ENCODE peak calls at places on chromosomes 2 and 18, in nine cellular contexts. X is thyroid gland, I is gastrocnemius medialis, O is esophagus squamous epithelium, V is ovary, F is heart left ventricle, J is right lobe of liver, Z is Peyer's patch, M is A549. K is an unnamed sample.

GRCh38 chr2:69026026-69026425 is 13.0 kb downstream of the ANTXR1 start:
- DNase-seq in F (peak; percentile 34), I (no peak), J (no peak), X (peak; percentile 32), Z (no peak), V (no peak), O (no peak), M (no peak), K (no peak)

GRCh38 chr2:155546715-155547555 is 785.6 kb downstream of the NR4A2 start:
- DNase-seq in I (no peak), O (no peak), F (no peak), V (no peak), Z (no peak), J (no peak), M (no peak), X (no peak), K (no peak)

GRCh38 chr2:32591669-32592463 is 36.0 kb upstream of the TTC27 start:
- DNase-seq in V (no peak), J (no peak), I (no peak), F (no peak), X (no peak), Z (no peak), O (no peak), M (no peak), K (no peak)

GRCh38 chr2:128306081-128306930 is 12.4 kb downstream of the HS6ST1 start:
- DNase-seq in O (no peak), V (peak; percentile 81), X (no peak), I (peak; percentile 23), M (peak; percentile 84), J (peak; percentile 68), Z (peak; percentile 61), F (no peak), K (no peak)

GRCh38 chr2:223219872-223220621 is 168.1 kb downstream of the KCNE4 start:
- DNase-seq in F (no peak), X (no peak), V (no peak), M (no peak), O (no peak), J (no peak), Z (no peak), I (no peak), K (no peak)

GRCh38 chr18:37563810-37564511 is 1.6 kb downstream of the CELF4 start:
- DNase-seq in Z (no peak), F (no peak), O (no peak), J (no peak), V (no peak), X (no peak), M (no peak), I (no peak), K (no peak)

GRCh38 chr2:78940998-78941397 is 84.5 kb upstream of the REG3G start:
- DNase-seq in F (no peak), I (no peak), O (no peak), V (no peak), X (no peak), M (no peak), J (no peak), Z (no peak), K (no peak)

GRCh38 chr2:181438298-181438697 is 18.9 kb upstream of the ITGA4 start:
- DNase-seq in J (no peak), F (no peak), Z (no peak), M (no peak), X (no peak), I (no peak), V (no peak), O (no peak), K (no peak)

GRCh38 chr18:73407506-73407905 is 539.7 kb upstream of the NETO1 start:
- DNase-seq in O (no peak), J (no peak), X (no peak), Z (no peak), I (no peak), V (no peak), M (no peak), F (no peak), K (no peak)

GRCh38 chr2:152055366-152056108 is 43.3 kb downstream of the CACNB4 start:
- DNase-seq in Z (no peak), M (no peak), X (no peak), J (no peak), V (no peak), F (no peak), O (no peak), I (no peak), K (no peak)

GRCh38 chr2:196783431-196784094 is 15.9 kb downstream of the GTF3C3 start:
- DNase-seq in V (no peak), Z (no peak), I (no peak), X (no peak), O (no peak), M (no peak), F (no peak), J (no peak), K (no peak)

GRCh38 chr18:79365701-79366100 is 30.0 kb upstream of the NFATC1 start:
- DNase-seq in J (no peak), I (no peak), Z (no peak), F (no peak), M (no peak), V (no peak), O (no peak), X (no peak), K (no peak)

GRCh38 chr18:45110577-45111506 is 430.2 kb downstream of the SETBP1 start:
- DNase-seq in Z (no peak), O (no peak), X (peak; percentile 6), V (no peak), M (no peak), J (no peak), F (peak; percentile 29), I (peak; percentile 40), K (no peak)

GRCh38 chr2:61853086-61853847 is 593 bp downstream of the FAM161A start:
- DNase-seq in F (peak; percentile 76), I (no peak), V (peak; percentile 34), M (peak; percentile 79), J (peak; percentile 83), O (no peak), Z (no peak), X (peak; percentile 78), K (peak; percentile 81)

GRCh38 chr2:63594622-63595021 is 5.9 kb downstream of the MDH1 start:
- DNase-seq in X (no peak), V (no peak), J (no peak), F (no peak), I (no peak), M (no peak), O (no peak), Z (no peak), K (no peak)

GRCh38 chr18:22163432-22163831 is 6.0 kb upstream of the GATA6 start:
- DNase-seq in O (no peak), M (no peak), F (no peak), X (no peak), V (no peak), I (no peak), J (no peak), Z (no peak), K (peak; percentile 65)

GRCh38 chr18:22165049-22165602 is 4.3 kb upstream of the GATA6 start:
- DNase-seq in Z (peak; percentile 60), F (no peak), O (no peak), V (peak; percentile 48), M (no peak), J (no peak), X (no peak), I (no peak), K (peak; percentile 85)

GRCh38 chr18:22165603-22166069 is 3.8 kb upstream of the GATA6 start:
- DNase-seq in X (no peak), I (no peak), O (no peak), J (no peak), M (no peak), Z (peak; percentile 56), F (no peak), V (peak; percentile 49), K (no peak)

GRCh38 chr18:22166070-22166972 is 3.1 kb upstream of the GATA6 start:
- DNase-seq in J (peak; percentile 69), X (no peak), I (no peak), O (no peak), Z (peak; percentile 78), F (peak; percentile 69), V (peak; percentile 83), M (peak; percentile 6), K (peak; percentile 68)

GRCh38 chr18:22164337-22165048 is 4.9 kb upstream of the GATA6 start:
- DNase-seq in Z (peak; percentile 71), F (no peak), V (peak; percentile 44), M (no peak), I (no peak), X (no peak), O (no peak), J (no peak), K (no peak)
- H3K4me3 ChIP-seq in Z (peak overlapping the region; percentile 87), F (peak overlapping the region; percentile 99), V (peak overlapping the region; percentile 98), M (no peak overlapping the region), I (no peak overlapping the region), X (no peak overlapping the region), O (no peak overlapping the region), J (peak overlapping the region; percentile 34), K (no peak overlapping the region)

GRCh38 chr2:43168016-43168369 is 58.4 kb downstream of the ZFP36L2 start:
- DNase-seq in O (no peak), Z (no peak), V (no peak), X (no peak), F (no peak), J (no peak), M (no peak), I (no peak), K (no peak)
- H3K27ac ChIP-seq in O (peak overlapping the region; percentile 91), Z (peak overlapping the region; percentile 97), V (no peak overlapping the region), X (no peak overlapping the region), F (no peak overlapping the region), J (no peak overlapping the region), M (peak overlapping the region; percentile 82), I (peak overlapping the region; percentile 53), K (peak overlapping the region; percentile 85)

GRCh38 chr2:218671077-218671653 is 637 bp downstream of the RNF25 start:
- DNase-seq in F (no peak), Z (no peak), I (no peak), O (no peak), X (no peak), V (no peak), J (no peak), M (peak; percentile 16), K (no peak)

GRCh38 chr2:218671654-218672566 is at the start of the genes RNF25 and STK36:
- DNase-seq in I (peak; percentile 75), M (peak; percentile 88), J (peak; percentile 84), O (peak; percentile 25), X (peak; percentile 87), V (peak; percentile 84), Z (peak; percentile 84), F (peak; percentile 87), K (peak; percentile 88)
- TF ChIP-seq POLR2A in I (peak; percentile 79), M (peak; percentile 88), J (peak; percentile 52), O (no peak), X (no peak), V (peak; percentile 61), Z (peak; percentile 56), F (no peak), K (peak; percentile 51)

GRCh38 chr2:18410543-18410942 is 149.9 kb downstream of the RDH14 start:
- DNase-seq in O (no peak), X (no peak), V (no peak), Z (no peak), I (no peak), J (no peak), M (no peak), F (no peak), K (no peak)

GRCh38 chr2:18411571-18411970 is 148.9 kb downstream of the RDH14 start:
- DNase-seq in V (no peak), F (no peak), J (no peak), M (no peak), X (no peak), O (no peak), I (no peak), Z (no peak), K (no peak)

GRCh38 chr2:18413794-18414396 is 146.6 kb downstream of the RDH14 start:
- DNase-seq in V (no peak), F (no peak), J (no peak), I (peak; percentile 28), M (peak; percentile 63), X (no peak), Z (no peak), O (no peak), K (no peak)

GRCh38 chr2:18412980-18413793 is 147.3 kb downstream of the RDH14 start:
- DNase-seq in V (no peak), O (no peak), M (no peak), Z (no peak), X (no peak), I (no peak), F (no peak), J (no peak), K (no peak)
- H3K4me3 ChIP-seq in V (no peak overlapping the region), O (no peak overlapping the region), M (no peak overlapping the region), Z (no peak overlapping the region), X (no peak overlapping the region), I (no peak overlapping the region), F (no peak overlapping the region), J (no peak overlapping the region), K (no peak overlapping the region)